ENCODE peak calls at places on chromosome 13, in nine cellular contexts. One of them, this sample, is unnamed.

GRCh38 chr13:44710576-44710975 is 134.4 kb upstream of the TSC22D1 start:
- DNase-seq in stomach: no peak
- DNase-seq in A549: peak
- DNase-seq in ovary: no peak
- DNase-seq in H1: no peak
- DNase-seq in HepG2: no peak
- DNase-seq in K562: no peak
- DNase-seq in esophagus muscularis mucosa: no peak
- DNase-seq in suprapubic skin: no peak
- DNase-seq in this sample: no peak

GRCh38 chr13:66994097-66994496 is 236.0 kb downstream of the PCDH9 start:
- DNase-seq in A549: peak
- DNase-seq in esophagus muscularis mucosa: no peak
- DNase-seq in suprapubic skin: peak
- DNase-seq in stomach: peak
- DNase-seq in ovary: peak
- DNase-seq in H1: peak
- DNase-seq in HepG2: peak
- DNase-seq in K562: peak
- DNase-seq in this sample: peak

GRCh38 chr13:43107780-43108179 is 84.4 kb downstream of the DNAJC15 start:
- DNase-seq in stomach: no peak
- DNase-seq in K562: no peak
- DNase-seq in HepG2: no peak
- DNase-seq in esophagus muscularis mucosa: no peak
- DNase-seq in suprapubic skin: no peak
- DNase-seq in ovary: no peak
- DNase-seq in A549: no peak
- DNase-seq in H1: no peak
- DNase-seq in this sample: no peak

GRCh38 chr13:33721719-33722118 is 96.2 kb upstream of the RFC3 start:
- DNase-seq in ovary: no peak
- DNase-seq in HepG2: no peak
- DNase-seq in A549: no peak
- DNase-seq in suprapubic skin: no peak
- DNase-seq in stomach: no peak
- DNase-seq in esophagus muscularis mucosa: no peak
- DNase-seq in H1: no peak
- DNase-seq in K562: no peak
- DNase-seq in this sample: no peak

GRCh38 chr13:111049791-111050538 is 65.1 kb upstream of the ARHGEF7 start:
- DNase-seq in H1: peak
- DNase-seq in A549: no peak
- DNase-seq in stomach: peak
- DNase-seq in suprapubic skin: no peak
- DNase-seq in ovary: peak
- DNase-seq in HepG2: no peak
- DNase-seq in K562: peak
- DNase-seq in esophagus muscularis mucosa: peak
- DNase-seq in this sample: peak

GRCh38 chr13:114128624-114129522 is 3.5 kb downstream of the RASA3 start:
- DNase-seq in H1: no peak
- DNase-seq in A549: no peak
- DNase-seq in suprapubic skin: peak
- DNase-seq in esophagus muscularis mucosa: no peak
- DNase-seq in K562: peak
- DNase-seq in ovary: peak
- DNase-seq in HepG2: no peak
- DNase-seq in stomach: peak
- DNase-seq in this sample: peak

GRCh38 chr13:110661256-110661655 is 44.7 kb downstream of the CARS2 start:
- DNase-seq in HepG2: no peak
- DNase-seq in suprapubic skin: no peak
- DNase-seq in K562: no peak
- DNase-seq in esophagus muscularis mucosa: no peak
- DNase-seq in H1: no peak
- DNase-seq in stomach: no peak
- DNase-seq in A549: no peak
- DNase-seq in ovary: no peak
- DNase-seq in this sample: no peak

GRCh38 chr13:44106231-44107152 is 226.8 kb downstream of the LACC1 start:
- DNase-seq in K562: no peak
- DNase-seq in stomach: no peak
- DNase-seq in H1: no peak
- DNase-seq in A549: no peak
- DNase-seq in esophagus muscularis mucosa: peak
- DNase-seq in suprapubic skin: no peak
- DNase-seq in ovary: no peak
- DNase-seq in HepG2: no peak
- DNase-seq in this sample: no peak

GRCh38 chr13:57030671-57031070 is 110.0 kb upstream of the PRR20A start:
- DNase-seq in HepG2: no peak
- DNase-seq in K562: peak
- DNase-seq in A549: no peak
- DNase-seq in suprapubic skin: no peak
- DNase-seq in H1: no peak
- DNase-seq in esophagus muscularis mucosa: no peak
- DNase-seq in stomach: no peak
- DNase-seq in ovary: no peak
- DNase-seq in this sample: no peak

GRCh38 chr13:79659161-79659560 is 178.2 kb downstream of the NDFIP2 start:
- DNase-seq in stomach: no peak
- DNase-seq in H1: no peak
- DNase-seq in esophagus muscularis mucosa: no peak
- DNase-seq in HepG2: no peak
- DNase-seq in suprapubic skin: no peak
- DNase-seq in ovary: no peak
- DNase-seq in K562: no peak
- DNase-seq in A549: no peak
- DNase-seq in this sample: no peak

GRCh38 chr13:113991191-113991669 is 17.4 kb upstream of the C13orf46 start:
- DNase-seq in K562: no peak
- DNase-seq in stomach: no peak
- DNase-seq in esophagus muscularis mucosa: no peak
- DNase-seq in ovary: no peak
- DNase-seq in suprapubic skin: peak
- DNase-seq in H1: no peak
- DNase-seq in A549: no peak
- DNase-seq in HepG2: no peak
- DNase-seq in this sample: no peak

GRCh38 chr13:106905380-106906259 is 337.7 kb upstream of the ARGLU1 start:
- DNase-seq in stomach: no peak
- DNase-seq in suprapubic skin: no peak
- DNase-seq in H1: no peak
- DNase-seq in K562: no peak
- DNase-seq in esophagus muscularis mucosa: no peak
- DNase-seq in HepG2: no peak
- DNase-seq in A549: no peak
- DNase-seq in ovary: no peak
- DNase-seq in this sample: no peak

GRCh38 chr13:108227651-108228272 is 9.6 kb downstream of the ABHD13 start:
- DNase-seq in esophagus muscularis mucosa: no peak
- DNase-seq in suprapubic skin: no peak
- DNase-seq in A549: no peak
- DNase-seq in K562: peak
- DNase-seq in ovary: no peak
- DNase-seq in stomach: no peak
- DNase-seq in HepG2: peak
- DNase-seq in H1: no peak
- DNase-seq in this sample: peak
- TF ChIP-seq EP300 in esophagus muscularis mucosa: no peak
- TF ChIP-seq EP300 in suprapubic skin: no peak
- TF ChIP-seq EP300 in A549: no peak
- TF ChIP-seq EP300 in K562: no peak
- TF ChIP-seq EP300 in ovary: no peak
- TF ChIP-seq EP300 in stomach: no peak
- TF ChIP-seq EP300 in HepG2: no peak
- TF ChIP-seq EP300 in H1: no peak
- TF ChIP-seq EP300 in this sample: no peak

GRCh38 chr13:40502236-40502635 is 164.2 kb downstream of the FOXO1 start:
- DNase-seq in ovary: no peak
- DNase-seq in K562: no peak
- DNase-seq in H1: peak
- DNase-seq in stomach: no peak
- DNase-seq in esophagus muscularis mucosa: peak
- DNase-seq in HepG2: no peak
- DNase-seq in suprapubic skin: no peak
- DNase-seq in A549: no peak
- DNase-seq in this sample: no peak
- TF ChIP-seq EP300 in ovary: no peak
- TF ChIP-seq EP300 in K562: no peak
- TF ChIP-seq EP300 in H1: no peak
- TF ChIP-seq EP300 in stomach: no peak
- TF ChIP-seq EP300 in esophagus muscularis mucosa: no peak
- TF ChIP-seq EP300 in HepG2: no peak
- TF ChIP-seq EP300 in suprapubic skin: no peak
- TF ChIP-seq EP300 in A549: no peak
- TF ChIP-seq EP300 in this sample: no peak

GRCh38 chr13:28534801-28535200 is 39.9 kb upstream of the FLT1 start:
- DNase-seq in HepG2: no peak
- DNase-seq in esophagus muscularis mucosa: no peak
- DNase-seq in H1: no peak
- DNase-seq in A549: no peak
- DNase-seq in ovary: no peak
- DNase-seq in suprapubic skin: no peak
- DNase-seq in K562: no peak
- DNase-seq in stomach: no peak
- DNase-seq in this sample: no peak

GRCh38 chr13:28533049-28533436 is 38.1 kb upstream of the FLT1 start:
- DNase-seq in H1: no peak
- DNase-seq in stomach: no peak
- DNase-seq in HepG2: no peak
- DNase-seq in K562: no peak
- DNase-seq in esophagus muscularis mucosa: no peak
- DNase-seq in ovary: no peak
- DNase-seq in suprapubic skin: no peak
- DNase-seq in A549: no peak
- DNase-seq in this sample: no peak

GRCh38 chr13:28535734-28536133 is 40.8 kb upstream of the FLT1 start:
- DNase-seq in suprapubic skin: no peak
- DNase-seq in HepG2: no peak
- DNase-seq in K562: peak
- DNase-seq in H1: no peak
- DNase-seq in stomach: no peak
- DNase-seq in esophagus muscularis mucosa: no peak
- DNase-seq in ovary: no peak
- DNase-seq in A549: no peak
- DNase-seq in this sample: no peak

GRCh38 chr13:28533441-28534166 is 38.7 kb upstream of the FLT1 start:
- DNase-seq in esophagus muscularis mucosa: no peak
- DNase-seq in K562: no peak
- DNase-seq in A549: no peak
- DNase-seq in HepG2: no peak
- DNase-seq in ovary: no peak
- DNase-seq in H1: no peak
- DNase-seq in stomach: no peak
- DNase-seq in suprapubic skin: no peak
- DNase-seq in this sample: no peak

DNA sequence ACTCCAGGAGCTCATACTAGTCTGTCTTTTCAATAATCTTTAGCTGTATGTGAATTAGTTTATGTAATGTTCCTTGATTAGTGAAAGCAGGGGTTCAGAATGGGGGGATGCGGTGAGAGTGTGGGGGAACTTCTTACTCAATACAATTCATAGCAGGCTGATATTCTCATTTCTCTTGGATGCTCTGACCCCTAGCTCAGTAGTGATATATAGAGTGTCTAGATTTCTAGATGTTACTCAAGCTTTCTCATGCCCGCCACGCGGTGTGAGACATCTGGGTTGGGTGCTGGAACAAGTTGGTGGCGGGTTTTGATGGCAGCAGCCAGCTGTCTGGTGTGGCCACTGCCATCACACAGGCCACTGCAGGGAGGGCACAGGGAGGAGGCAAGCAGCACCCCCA is 39.3 kb upstream of the FLT1 start:
- DNase-seq in K562: no peak
- DNase-seq in HepG2: no peak
- DNase-seq in ovary: no peak
- DNase-seq in H1: no peak
- DNase-seq in stomach: no peak
- DNase-seq in A549: no peak
- DNase-seq in suprapubic skin: no peak
- DNase-seq in esophagus muscularis mucosa: no peak
- DNase-seq in this sample: no peak
- TF ChIP-seq EP300 in K562: no peak
- TF ChIP-seq EP300 in HepG2: no peak
- TF ChIP-seq EP300 in ovary: no peak
- TF ChIP-seq EP300 in H1: no peak
- TF ChIP-seq EP300 in stomach: no peak
- TF ChIP-seq EP300 in A549: no peak
- TF ChIP-seq EP300 in suprapubic skin: no peak
- TF ChIP-seq EP300 in esophagus muscularis mucosa: no peak
- TF ChIP-seq EP300 in this sample: no peak

GRCh38 chr13:91014696-91015095 is 332.8 kb upstream of the MIR17HG start:
- DNase-seq in K562: no peak
- DNase-seq in esophagus muscularis mucosa: no peak
- DNase-seq in ovary: no peak
- DNase-seq in stomach: no peak
- DNase-seq in H1: no peak
- DNase-seq in A549: no peak
- DNase-seq in HepG2: no peak
- DNase-seq in suprapubic skin: no peak
- DNase-seq in this sample: no peak

GRCh38 chr13:91017669-91018053 is 329.8 kb upstream of the MIR17HG start:
- DNase-seq in esophagus muscularis mucosa: no peak
- DNase-seq in stomach: no peak
- DNase-seq in suprapubic skin: no peak
- DNase-seq in ovary: no peak
- DNase-seq in HepG2: no peak
- DNase-seq in H1: peak
- DNase-seq in A549: peak
- DNase-seq in K562: peak
- DNase-seq in this sample: no peak

GRCh38 chr13:91020635-91021034 is 326.9 kb upstream of the MIR17HG start:
- DNase-seq in suprapubic skin: no peak
- DNase-seq in esophagus muscularis mucosa: no peak
- DNase-seq in K562: no peak
- DNase-seq in H1: no peak
- DNase-seq in stomach: no peak
- DNase-seq in ovary: no peak
- DNase-seq in A549: no peak
- DNase-seq in HepG2: no peak
- DNase-seq in this sample: no peak

DNA sequence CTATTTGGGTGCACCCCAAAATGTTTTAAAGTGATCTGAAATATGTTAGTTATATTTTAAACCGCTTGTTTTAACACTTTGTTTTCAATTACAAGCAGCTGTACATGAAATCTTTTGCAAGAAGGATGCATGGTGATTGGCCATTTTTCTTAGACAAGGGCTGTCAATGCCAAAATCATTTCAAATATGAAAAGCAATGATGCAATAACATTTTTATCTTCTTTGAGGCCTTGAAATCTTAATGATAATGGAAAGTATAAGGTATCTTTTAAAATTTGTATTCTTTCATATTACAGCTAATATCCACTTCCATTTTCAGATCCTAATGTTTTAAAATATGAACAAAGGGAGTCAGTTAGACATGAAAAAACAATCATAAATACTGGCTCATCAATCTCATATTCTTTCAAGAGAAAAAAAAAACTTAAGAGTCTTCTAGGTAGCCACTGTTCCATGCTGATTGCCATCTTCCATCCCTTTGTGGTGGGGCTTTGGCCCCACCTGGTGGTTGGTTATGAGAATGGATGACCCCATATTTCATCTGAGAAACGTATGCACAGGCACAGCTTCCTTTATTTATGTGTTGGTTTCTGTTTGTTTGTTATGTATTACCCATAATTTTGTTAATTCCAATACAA is 330.3 kb upstream of the MIR17HG start:
- DNase-seq in ovary: no peak
- DNase-seq in stomach: peak
- DNase-seq in A549: peak
- DNase-seq in suprapubic skin: no peak
- DNase-seq in HepG2: no peak
- DNase-seq in esophagus muscularis mucosa: no peak
- DNase-seq in K562: peak
- DNase-seq in H1: peak
- DNase-seq in this sample: no peak
- TF ChIP-seq EP300 in ovary: no peak
- TF ChIP-seq EP300 in stomach: no peak
- TF ChIP-seq EP300 in A549: no peak
- TF ChIP-seq EP300 in suprapubic skin: no peak
- TF ChIP-seq EP300 in HepG2: no peak
- TF ChIP-seq EP300 in esophagus muscularis mucosa: no peak
- TF ChIP-seq EP300 in K562: no peak
- TF ChIP-seq EP300 in H1: no peak
- TF ChIP-seq EP300 in this sample: no peak